ENCODE peak calls at places on chromosome 20, in seven cellular contexts. V is SJCRH30, L is left ventricle myocardium inferior, I is GM23248, P is tibial artery, N is DND-41, B is IMR-90. W is an unnamed sample.
A peak's percentile ranks its signal among the peaks of the same experiment; 100 is the strongest.

GRCh38 chr20:3405139-3405538 is 2.3 kb downstream of the DNAAF9 start:
- DNase-seq in V (no peak), L (no peak), I (no peak), P (no peak), N (no peak), B (no peak), W (no peak)

GRCh38 chr20:53262294-53262840 is 290.2 kb downstream of the TSHZ2 start:
- DNase-seq in V (no peak), L (no peak), I (no peak), P (no peak), N (no peak), B (no peak), W (no peak)

GRCh38 chr20:50861012-50861411 is 66.2 kb downstream of the BCAS4 start:
- DNase-seq in V (no peak), L (no peak), I (no peak), P (no peak), N (no peak), B (no peak), W (no peak)

GRCh38 chr20:50915424-50915823 is 15.8 kb downstream of the ADNP start:
- DNase-seq in V (no peak), L (no peak), I (peak; percentile 82), P (no peak), N (no peak), B (peak; percentile 49), W (no peak)

GRCh38 chr20:23143098-23143497 is 57.0 kb upstream of the CD93 start:
- DNase-seq in V (peak; percentile 82), L (no peak), I (peak; percentile 93), P (peak; percentile 85), N (peak; percentile 77), B (peak; percentile 85), W (no peak)

GRCh38 chr20:5608448-5609161 is 141.6 kb upstream of the SHLD1 start:
- DNase-seq in V (peak; percentile 38), L (no peak), I (peak; percentile 73), P (no peak), N (no peak), B (peak; percentile 62), W (no peak)

GRCh38 chr20:48999890-49000870 is 45.9 kb upstream of the CSE1L start:
- DNase-seq in V (no peak), L (no peak), I (peak; percentile 20), P (no peak), N (no peak), B (no peak), W (no peak)

GRCh38 chr20:24483435-24484080 is 14.1 kb downstream of the SYNDIG1 start:
- DNase-seq in V (no peak), L (no peak), I (no peak), P (no peak), N (no peak), B (no peak), W (no peak)

GRCh38 chr20:50372770-50373088 is 137.5 kb upstream of the PTPN1 start:
- DNase-seq in V (peak; percentile 94), L (no peak), I (no peak), P (no peak), N (no peak), B (peak; percentile 22), W (no peak)

GRCh38 chr20:43959079-43959919 is 44.6 kb downstream of the TOX2 start:
- DNase-seq in V (no peak), L (no peak), I (peak; percentile 47), P (no peak), N (peak; percentile 63), B (no peak), W (peak; percentile 53)

GRCh38 chr20:13821876-13822275 is 37.0 kb downstream of the NDUFAF5 start:
- DNase-seq in V (no peak), L (no peak), I (peak; percentile 90), P (no peak), N (no peak), B (no peak), W (no peak)

GRCh38 chr20:51906694-51907093 is 104.4 kb upstream of the SALL4 start:
- DNase-seq in V (no peak), L (no peak), I (no peak), P (no peak), N (no peak), B (no peak), W (no peak)

GRCh38 chr20:50527068-50527605 is 17.0 kb downstream of the PTPN1 start:
- DNase-seq in V (no peak), L (no peak), I (no peak), P (no peak), N (no peak), B (peak; percentile 31), W (no peak)

GRCh38 chr20:3251806-3252205 is 12.8 kb upstream of the SLC4A11 start:
- DNase-seq in V (no peak), L (peak; percentile 41), I (peak; percentile 26), P (no peak), N (no peak), B (peak; percentile 67), W (no peak)

GRCh38 chr20:2133318-2134183 is 31.9 kb downstream of the STK35 start:
- DNase-seq in V (no peak), L (no peak), I (peak; percentile 90), P (peak; percentile 46), N (no peak), B (peak; percentile 79), W (no peak)

GRCh38 chr20:11366660-11367059 is 551.0 kb upstream of the BTBD3 start:
- DNase-seq in V (no peak), L (no peak), I (peak; percentile 23), P (no peak), N (no peak), B (peak; percentile 96), W (no peak)

GRCh38 chr20:61849822-61850221 is 215.9 kb downstream of the TAF4 start:
- DNase-seq in V (no peak), L (no peak), I (no peak), P (no peak), N (no peak), B (no peak), W (no peak)

GRCh38 chr20:53903652-53903987 is 166.8 kb downstream of the BCAS1 start:
- DNase-seq in V (no peak), L (no peak), I (peak; percentile 83), P (no peak), N (no peak), B (no peak), W (no peak)

GRCh38 chr20:44342240-44342639 is 5.4 kb downstream of the R3HDML start:
- DNase-seq in V (no peak), L (no peak), I (peak; percentile 39), P (no peak), N (no peak), B (peak; percentile 8), W (no peak)

GRCh38 chr20:44596010-44596409 is 13.6 kb downstream of the PKIG start:
- DNase-seq in V (no peak), L (no peak), I (no peak), P (peak; percentile 3), N (no peak), B (no peak), W (no peak)

GRCh38 chr20:62977613-62978558 is 25.4 kb downstream of the SLC17A9 start:
- DNase-seq in V (no peak), L (no peak), I (no peak), P (no peak), N (peak; percentile 47), B (no peak), W (peak; percentile 88)

GRCh38 chr20:46933150-46933549 is 38.5 kb downstream of the EYA2 start:
- DNase-seq in V (no peak), L (no peak), I (no peak), P (no peak), N (no peak), B (no peak), W (no peak)

GRCh38 chr20:46930940-46931339 is 36.3 kb downstream of the EYA2 start:
- DNase-seq in V (no peak), L (no peak), I (peak; percentile 10), P (no peak), N (no peak), B (no peak), W (no peak)

GRCh38 chr20:46929902-46930301 is 35.3 kb downstream of the EYA2 start:
- DNase-seq in V (no peak), L (no peak), I (no peak), P (no peak), N (no peak), B (no peak), W (no peak)

GRCh38 chr20:46931699-46932098 is 37.1 kb downstream of the EYA2 start:
- DNase-seq in V (no peak), L (no peak), I (peak; percentile 64), P (peak; percentile 52), N (no peak), B (no peak), W (no peak)

GRCh38 chr20:46928580-46929132 is 34.0 kb downstream of the EYA2 start:
- DNase-seq in V (no peak), L (no peak), I (peak; percentile 75), P (peak; percentile 49), N (no peak), B (peak; percentile 58), W (no peak)
- H3K27ac ChIP-seq in V (no peak overlapping the region), L (no peak overlapping the region), I (no peak overlapping the region), P (no peak overlapping the region), N (no peak overlapping the region), B (no peak overlapping the region), W (no peak overlapping the region)

GRCh38 chr20:577167-577791 is 32.8 kb downstream of the TCF15 start:
- DNase-seq in V (peak; percentile 49), L (no peak), I (peak; percentile 55), P (no peak), N (no peak), B (peak; percentile 18), W (no peak)

GRCh38 chr20:573414-574296 is 30.1 kb upstream of the CSNK2A1 start:
- DNase-seq in V (no peak), L (no peak), I (no peak), P (no peak), N (no peak), B (no peak), W (no peak)

GRCh38 chr20:576156-576555 is 32.6 kb upstream of the CSNK2A1 start:
- DNase-seq in V (no peak), L (no peak), I (no peak), P (no peak), N (no peak), B (no peak), W (no peak)

GRCh38 chr20:574297-574942 is 30.8 kb upstream of the CSNK2A1 start:
- DNase-seq in V (no peak), L (peak; percentile 42), I (no peak), P (no peak), N (no peak), B (no peak), W (no peak)

DNA sequence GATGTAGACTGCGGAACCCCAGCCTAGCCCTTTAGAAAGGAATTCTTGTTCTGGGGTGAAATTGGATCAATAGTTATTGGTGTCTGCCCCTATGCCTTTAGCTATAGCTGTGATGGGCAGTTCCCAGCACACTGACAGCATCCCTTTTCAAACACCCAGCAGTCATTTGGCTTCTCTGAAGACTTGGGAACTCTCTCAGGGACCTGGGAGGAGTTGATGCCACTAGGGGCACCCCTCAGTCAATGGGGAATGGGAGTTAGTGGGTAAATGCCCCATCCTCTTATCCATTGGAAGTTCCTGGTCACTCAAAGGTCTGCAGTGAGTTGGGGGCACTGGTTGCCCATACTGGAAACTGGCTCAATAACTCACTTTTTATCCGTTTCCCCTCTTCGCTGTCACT is 31.6 kb upstream of the CSNK2A1 start:
- DNase-seq in V (no peak), L (no peak), I (no peak), P (no peak), N (no peak), B (no peak), W (no peak)
- H3K4me1 ChIP-seq in V (peaks cover 40% of the 10 kb centered on the region), L (peaks cover 65% of the 10 kb centered on the region), I (peaks cover 6% of the 10 kb centered on the region), P (peaks cover 17% of the 10 kb centered on the region), N (no peaks in the 10 kb centered on the region), B (no peaks in the 10 kb centered on the region), W (no peaks in the 10 kb centered on the region)

GRCh38 chr20:37313546-37314091 is 24.2 kb downstream of the MANBAL start:
- DNase-seq in V (no peak), L (no peak), I (no peak), P (no peak), N (no peak), B (no peak), W (no peak)
- H3K27ac ChIP-seq in V (no peak overlapping the region), L (peak overlapping the region; percentile 94), I (peak overlapping the region; percentile 74), P (peak overlapping the region; percentile 92), N (no peak overlapping the region), B (peak overlapping the region; percentile 69), W (no peak overlapping the region)

GRCh38 chr20:373171-373890 is 7.2 kb upstream of the TRIB3 start:
- DNase-seq in V (peak; percentile 73), L (no peak), I (peak; percentile 83), P (no peak), N (no peak), B (peak; percentile 92), W (no peak)
- H3K4me1 ChIP-seq in V (no peaks in the 10 kb centered on the region), L (peaks cover 25% of the 10 kb centered on the region), I (peaks cover 14% of the 10 kb centered on the region), P (peaks cover 9% of the 10 kb centered on the region), N (peaks cover 8% of the 10 kb centered on the region), B (peaks cover 21% of the 10 kb centered on the region), W (no peaks in the 10 kb centered on the region)